ENCODE peak calls at places on chromosomes 6 and 20, in seven cellular contexts. One of them, this sample, is unnamed.

GRCh38 chr6:107666084-107666981 is 157.8 kb downstream of the SCML4 start:
- DNase-seq in HepG2: peak; percentile 94
- DNase-seq in HCT116: no peak
- DNase-seq in K562: no peak
- DNase-seq in H1: no peak
- DNase-seq in SK-N-SH: no peak
- DNase-seq in GM12878: no peak
- DNase-seq in this sample: no peak

GRCh38 chr20:3156811-3157619 is 2.6 kb downstream of the FASTKD5 start:
- DNase-seq in HepG2: no peak
- DNase-seq in HCT116: no peak
- DNase-seq in K562: no peak
- DNase-seq in H1: no peak
- DNase-seq in SK-N-SH: no peak
- DNase-seq in GM12878: peak; percentile 55
- DNase-seq in this sample: peak; percentile 57

GRCh38 chr20:45306431-45306982 is at the start of gene RBPJL:
- DNase-seq in HepG2: no peak
- DNase-seq in HCT116: no peak
- DNase-seq in K562: peak; percentile 66
- DNase-seq in H1: peak; percentile 91
- DNase-seq in SK-N-SH: peak; percentile 90
- DNase-seq in GM12878: no peak
- DNase-seq in this sample: no peak

GRCh38 chr6:142621822-142622221 is 320.0 kb downstream of the ADGRG6 start:
- DNase-seq in HepG2: no peak
- DNase-seq in HCT116: no peak
- DNase-seq in K562: no peak
- DNase-seq in H1: no peak
- DNase-seq in SK-N-SH: no peak
- DNase-seq in GM12878: no peak
- DNase-seq in this sample: no peak

GRCh38 chr6:46323312-46323965 is 152.7 kb upstream of the ENPP5 start:
- DNase-seq in HepG2: no peak
- DNase-seq in HCT116: no peak
- DNase-seq in K562: no peak
- DNase-seq in H1: no peak
- DNase-seq in SK-N-SH: no peak
- DNase-seq in GM12878: no peak
- DNase-seq in this sample: no peak

GRCh38 chr6:129006685-129007514 is 124.0 kb downstream of the LAMA2 start:
- DNase-seq in HepG2: peak; percentile 2
- DNase-seq in HCT116: no peak
- DNase-seq in K562: no peak
- DNase-seq in H1: no peak
- DNase-seq in SK-N-SH: no peak
- DNase-seq in GM12878: no peak
- DNase-seq in this sample: no peak

GRCh38 chr6:157323114-157323923 is at the start of gene TMEM242:
- DNase-seq in HepG2: peak; percentile 89
- DNase-seq in HCT116: peak; percentile 92
- DNase-seq in K562: peak; percentile 94
- DNase-seq in H1: peak; percentile 98
- DNase-seq in SK-N-SH: peak; percentile 89
- DNase-seq in GM12878: peak; percentile 74
- DNase-seq in this sample: peak; percentile 92

GRCh38 chr6:151240861-151241642 is 1.3 kb downstream of the AKAP12 start:
- DNase-seq in HepG2: no peak
- DNase-seq in HCT116: no peak
- DNase-seq in K562: no peak
- DNase-seq in H1: peak; percentile 73
- DNase-seq in SK-N-SH: peak; percentile 81
- DNase-seq in GM12878: no peak
- DNase-seq in this sample: peak; percentile 45

GRCh38 chr6:168099201-168100010 is 20.4 kb upstream of the FRMD1 start:
- DNase-seq in HepG2: no peak
- DNase-seq in HCT116: no peak
- DNase-seq in K562: no peak
- DNase-seq in H1: no peak
- DNase-seq in SK-N-SH: peak; percentile 12
- DNase-seq in GM12878: no peak
- DNase-seq in this sample: no peak

GRCh38 chr6:45479834-45480696 is 102.3 kb upstream of the SUPT3H start:
- DNase-seq in HepG2: no peak
- DNase-seq in HCT116: no peak
- DNase-seq in K562: no peak
- DNase-seq in H1: no peak
- DNase-seq in SK-N-SH: no peak
- DNase-seq in GM12878: no peak
- DNase-seq in this sample: peak; percentile 23

GRCh38 chr20:53662595-53662994 is 69.0 kb upstream of the ZNF217 start:
- DNase-seq in HepG2: no peak
- DNase-seq in HCT116: no peak
- DNase-seq in K562: no peak
- DNase-seq in H1: no peak
- DNase-seq in SK-N-SH: no peak
- DNase-seq in GM12878: no peak
- DNase-seq in this sample: no peak

GRCh38 chr6:101392561-101393230 is 812 bp upstream of the GRIK2 start:
- DNase-seq in HepG2: no peak
- DNase-seq in HCT116: no peak
- DNase-seq in K562: no peak
- DNase-seq in H1: peak; percentile 65
- DNase-seq in SK-N-SH: peak; percentile 73
- DNase-seq in GM12878: no peak
- DNase-seq in this sample: no peak

GRCh38 chr6:37130704-37131103 is 39.2 kb upstream of the PIM1 start:
- DNase-seq in HepG2: peak; percentile 68
- DNase-seq in HCT116: no peak
- DNase-seq in K562: no peak
- DNase-seq in H1: no peak
- DNase-seq in SK-N-SH: no peak
- DNase-seq in GM12878: no peak
- DNase-seq in this sample: no peak

GRCh38 chr6:89002523-89002922 is 39.1 kb upstream of the RNGTT start:
- DNase-seq in HepG2: no peak
- DNase-seq in HCT116: no peak
- DNase-seq in K562: no peak
- DNase-seq in H1: no peak
- DNase-seq in SK-N-SH: no peak
- DNase-seq in GM12878: no peak
- DNase-seq in this sample: no peak

GRCh38 chr6:137589067-137589848 is 95.1 kb upstream of the OLIG3 start:
- DNase-seq in HepG2: peak; percentile 92
- DNase-seq in HCT116: peak; percentile 57
- DNase-seq in K562: peak; percentile 63
- DNase-seq in H1: peak; percentile 65
- DNase-seq in SK-N-SH: peak; percentile 29
- DNase-seq in GM12878: peak; percentile 74
- DNase-seq in this sample: peak; percentile 7

GRCh38 chr20:43284481-43284880 is 94.8 kb upstream of the PTPRT start:
- DNase-seq in HepG2: no peak
- DNase-seq in HCT116: no peak
- DNase-seq in K562: no peak
- DNase-seq in H1: no peak
- DNase-seq in SK-N-SH: no peak
- DNase-seq in GM12878: no peak
- DNase-seq in this sample: no peak

GRCh38 chr20:24257171-24257570 is 212.3 kb upstream of the SYNDIG1 start:
- DNase-seq in HepG2: no peak
- DNase-seq in HCT116: no peak
- DNase-seq in K562: no peak
- DNase-seq in H1: no peak
- DNase-seq in SK-N-SH: no peak
- DNase-seq in GM12878: no peak
- DNase-seq in this sample: no peak
- TF ChIP-seq JUND in HepG2: no peak
- TF ChIP-seq JUND in HCT116: no peak
- TF ChIP-seq JUND in K562: no peak
- TF ChIP-seq JUND in H1: no peak
- TF ChIP-seq JUND in SK-N-SH: no peak
- TF ChIP-seq JUND in GM12878: no peak
- TF ChIP-seq JUND in this sample: no peak

GRCh38 chr6:25279748-25280616 is 808 bp downstream of the CARMIL1 start:
- DNase-seq in HepG2: peak; percentile 30
- DNase-seq in HCT116: no peak
- DNase-seq in K562: peak; percentile 19
- DNase-seq in H1: peak; percentile 87
- DNase-seq in SK-N-SH: peak; percentile 66
- DNase-seq in GM12878: no peak
- DNase-seq in this sample: peak; percentile 22
- TF ChIP-seq JUND in HepG2: no peak
- TF ChIP-seq JUND in HCT116: no peak
- TF ChIP-seq JUND in K562: no peak
- TF ChIP-seq JUND in H1: no peak
- TF ChIP-seq JUND in SK-N-SH: no peak
- TF ChIP-seq JUND in GM12878: no peak
- TF ChIP-seq JUND in this sample: no peak

GRCh38 chr6:106100755-106101154 is 14.6 kb downstream of the PRDM1 start:
- DNase-seq in HepG2: no peak
- DNase-seq in HCT116: no peak
- DNase-seq in K562: no peak
- DNase-seq in H1: no peak
- DNase-seq in SK-N-SH: no peak
- DNase-seq in GM12878: no peak
- DNase-seq in this sample: no peak

GRCh38 chr6:106099235-106099537 is 13.1 kb downstream of the PRDM1 start:
- DNase-seq in HepG2: no peak
- DNase-seq in HCT116: no peak
- DNase-seq in K562: no peak
- DNase-seq in H1: no peak
- DNase-seq in SK-N-SH: no peak
- DNase-seq in GM12878: no peak
- DNase-seq in this sample: no peak

GRCh38 chr6:106094964-106095335 is 8.8 kb downstream of the PRDM1 start:
- DNase-seq in HepG2: no peak
- DNase-seq in HCT116: no peak
- DNase-seq in K562: no peak
- DNase-seq in H1: no peak
- DNase-seq in SK-N-SH: no peak
- DNase-seq in GM12878: no peak
- DNase-seq in this sample: no peak

GRCh38 chr6:106098383-106099234 is 12.5 kb downstream of the PRDM1 start:
- DNase-seq in HepG2: no peak
- DNase-seq in HCT116: peak; percentile 38
- DNase-seq in K562: peak; percentile 72
- DNase-seq in H1: no peak
- DNase-seq in SK-N-SH: no peak
- DNase-seq in GM12878: peak; percentile 66
- DNase-seq in this sample: no peak

GRCh38 chr6:106097368-106098231 is 11.5 kb downstream of the PRDM1 start:
- DNase-seq in HepG2: no peak
- DNase-seq in HCT116: no peak
- DNase-seq in K562: no peak
- DNase-seq in H1: no peak
- DNase-seq in SK-N-SH: no peak
- DNase-seq in GM12878: peak; percentile 78
- DNase-seq in this sample: no peak
- TF ChIP-seq JUND in HepG2: no peak
- TF ChIP-seq JUND in HCT116: no peak
- TF ChIP-seq JUND in K562: no peak
- TF ChIP-seq JUND in H1: no peak
- TF ChIP-seq JUND in SK-N-SH: no peak
- TF ChIP-seq JUND in GM12878: no peak
- TF ChIP-seq JUND in this sample: no peak

GRCh38 chr20:39960522-39961420 is 728.3 kb downstream of the MAFB start:
- DNase-seq in HepG2: no peak
- DNase-seq in HCT116: no peak
- DNase-seq in K562: no peak
- DNase-seq in H1: peak; percentile 55
- DNase-seq in SK-N-SH: peak; percentile 43
- DNase-seq in GM12878: no peak
- DNase-seq in this sample: no peak
- TF ChIP-seq JUND in HepG2: no peak
- TF ChIP-seq JUND in HCT116: no peak
- TF ChIP-seq JUND in K562: no peak
- TF ChIP-seq JUND in H1: no peak
- TF ChIP-seq JUND in SK-N-SH: no peak
- TF ChIP-seq JUND in GM12878: no peak
- TF ChIP-seq JUND in this sample: no peak